ENCODE peak calls at places on chromosome 4, in four cellular contexts. P is HepG2, M is SK-N-SH, N is H1. X is an unnamed sample.

GRCh38 chr4:88818650-88819470 is 121.2 kb upstream of the NAP1L5 start:
- DNase-seq in N (no peak), M (peak; percentile 13), P (peak; percentile 56), X (peak; percentile 15)

GRCh38 chr4:138178566-138178965 is 63.6 kb downstream of the SLC7A11 start:
- DNase-seq in P (no peak), N (no peak), M (no peak), X (no peak)

GRCh38 chr4:3302786-3303444 is 10.1 kb downstream of the RGS12 start:
- DNase-seq in N (no peak), P (no peak), M (no peak), X (no peak)

GRCh38 chr4:114043116-114043515 is 63.7 kb upstream of the ARSJ start:
- DNase-seq in N (no peak), P (no peak), M (no peak), X (no peak)

GRCh38 chr4:151035321-151035720 is 20.2 kb upstream of the LRBA start:
- DNase-seq in N (no peak), P (peak; percentile 41), M (no peak), X (no peak)

GRCh38 chr4:22385615-22386014 is 130.3 kb downstream of the ADGRA3 start:
- DNase-seq in M (no peak), P (no peak), N (no peak), X (no peak)

GRCh38 chr4:168318266-168318895 is at the start of gene DDX60:
- DNase-seq in M (peak; percentile 74), N (peak; percentile 13), P (peak; percentile 10), X (peak; percentile 68)

GRCh38 chr4:174255790-174256189 is 27.7 kb downstream of the FBXO8 start:
- DNase-seq in M (no peak), P (no peak), N (no peak), X (no peak)

GRCh38 chr4:81019016-81019415 is 11.5 kb upstream of the BMP3 start:
- DNase-seq in N (no peak), P (no peak), M (no peak), X (no peak)

GRCh38 chr4:134677209-134677814 is 475.7 kb upstream of the PABPC4L start:
- DNase-seq in P (no peak), N (no peak), M (no peak), X (no peak)

GRCh38 chr4:153488006-153488718 is 22.0 kb downstream of the TMEM131L start:
- DNase-seq in M (no peak), P (no peak), N (no peak), X (peak; percentile 94)

GRCh38 chr4:122346036-122346435 is 32.8 kb upstream of the ADAD1 start:
- DNase-seq in N (no peak), M (no peak), P (no peak), X (no peak)
- TF ChIP-seq TAF1 in N (no peak), M (no peak), P (no peak), X (no peak)

GRCh38 chr4:109091754-109092409 is 210.6 kb downstream of the COL25A1 start:
- DNase-seq in M (no peak), P (no peak), N (no peak), X (no peak)

GRCh38 chr4:109094061-109094460 is 208.4 kb downstream of the COL25A1 start:
- DNase-seq in P (no peak), M (no peak), N (no peak), X (no peak)
- TF ChIP-seq TCF12 in P (no peak), M (no peak), N (no peak), X (no peak)

DNA sequence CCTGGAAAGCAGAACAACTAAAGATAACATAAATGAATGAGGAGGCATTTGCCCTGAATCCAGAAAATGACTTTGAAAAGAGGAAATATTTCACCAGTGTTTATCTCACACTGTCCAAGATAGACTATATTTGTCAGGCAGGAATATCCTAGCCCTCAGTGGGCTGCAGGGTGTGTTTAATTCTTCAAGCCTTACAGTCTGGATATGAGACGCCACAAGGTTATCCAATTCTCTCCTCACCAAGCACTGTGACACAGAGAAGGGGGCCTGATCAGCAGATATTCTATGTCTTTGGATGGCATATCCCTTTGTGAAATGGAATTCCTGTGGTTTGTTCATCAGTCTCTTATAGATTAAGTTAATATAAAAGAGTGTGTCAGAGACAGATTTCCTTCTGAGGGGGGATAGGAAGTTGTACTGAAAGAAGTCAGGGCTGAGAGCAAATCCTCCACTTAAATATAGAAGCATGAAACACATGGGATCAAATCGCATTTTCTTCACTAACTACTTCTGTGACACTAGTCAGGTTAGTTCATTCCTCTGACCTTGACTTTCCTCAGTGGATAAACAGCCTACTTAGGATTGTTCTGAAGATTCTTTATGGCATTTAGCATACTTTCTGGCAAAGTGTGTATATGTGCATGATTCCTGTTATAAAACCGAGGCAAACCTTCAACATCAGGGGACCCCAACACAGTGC is 6.8 kb upstream of the G3BP2 start:
- DNase-seq in N (no peak), P (no peak), M (no peak), X (no peak)
- TF ChIP-seq TAF1 in N (no peak), P (no peak), M (no peak), X (no peak)

GRCh38 chr4:124948976-124949597 is 236.6 kb upstream of the ANKRD50 start:
- DNase-seq in M (no peak), N (no peak), P (no peak), X (no peak)

GRCh38 chr4:124955476-124955875 is 242.9 kb upstream of the ANKRD50 start:
- DNase-seq in P (no peak), N (no peak), M (no peak), X (no peak)

GRCh38 chr4:124952601-124953000 is 240.1 kb upstream of the ANKRD50 start:
- DNase-seq in N (no peak), M (no peak), P (no peak), X (no peak)

GRCh38 chr4:124947622-124948265 is 235.2 kb upstream of the ANKRD50 start:
- DNase-seq in N (no peak), P (no peak), M (no peak), X (no peak)

DNA sequence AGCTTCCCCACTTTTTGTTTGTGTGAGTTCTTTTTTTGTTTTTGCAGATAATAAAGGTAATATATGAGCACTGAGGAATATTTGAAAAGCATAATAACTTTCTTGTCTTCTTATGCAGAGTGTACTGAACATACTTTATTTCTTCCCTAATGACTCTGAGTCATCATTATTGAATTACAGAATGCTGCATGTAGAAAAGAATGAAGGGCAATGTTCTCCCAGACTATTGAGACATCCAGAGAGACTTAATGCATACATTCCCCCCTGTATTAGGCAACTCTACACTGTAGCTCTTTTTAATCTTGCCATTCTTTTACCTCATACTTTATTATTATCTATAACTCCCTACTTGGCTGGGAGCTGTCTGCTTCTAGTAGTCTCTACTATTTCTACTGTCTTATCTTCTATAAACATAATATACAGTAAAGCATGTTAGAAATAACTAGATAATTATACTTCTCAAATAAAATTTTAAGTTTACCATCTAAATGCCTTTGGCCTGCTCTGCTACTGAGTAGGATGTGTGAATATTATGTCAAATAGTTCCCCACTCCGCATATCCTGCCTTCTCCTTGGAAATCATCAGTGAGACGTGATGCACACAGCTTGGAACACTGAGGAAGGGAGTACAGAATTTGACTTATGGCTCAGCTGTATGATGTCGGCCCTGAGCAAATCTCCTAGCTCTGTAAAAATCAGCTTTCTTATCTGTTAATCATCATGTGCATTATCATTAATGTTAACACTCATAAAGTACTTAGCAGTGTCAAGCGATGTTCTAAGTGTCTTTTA is 240.7 kb upstream of the ANKRD50 start:
- DNase-seq in P (no peak), M (no peak), N (no peak), X (no peak)
- TF ChIP-seq TCF12 in P (no peak), M (peak; percentile 52), N (no peak), X (no peak)

DNA sequence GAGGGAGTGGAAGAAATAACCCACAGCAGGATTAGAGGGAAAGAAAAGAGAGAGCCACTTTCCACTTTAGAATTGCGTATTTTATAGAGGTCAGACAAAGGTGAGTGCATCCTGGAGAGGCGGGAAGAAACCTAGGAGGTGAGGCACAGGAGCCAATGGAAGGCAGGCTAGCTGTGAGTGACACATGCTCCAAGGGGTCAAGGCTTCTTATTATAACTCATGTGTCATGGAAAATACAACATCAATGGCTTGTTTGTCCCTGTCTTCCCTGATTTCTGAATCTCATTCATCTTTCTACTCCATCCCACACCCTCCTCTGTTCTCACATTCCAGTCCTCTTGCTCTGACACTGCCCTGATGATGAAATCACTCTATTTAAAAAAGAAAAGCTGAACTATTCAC is 14.4 kb downstream of the ANXA3 start:
- DNase-seq in M (no peak), P (peak; percentile 92), N (no peak), X (no peak)
- TF ChIP-seq TAF1 in M (no peak), P (no peak), N (no peak), X (no peak)

GRCh38 chr4:125781656-125782055 is 466.9 kb downstream of the FAT4 start:
- DNase-seq in P (no peak), M (no peak), N (no peak), X (no peak)
- TF ChIP-seq TCF12 in P (no peak), M (no peak), N (no peak), X (no peak)

GRCh38 chr4:183392377-183392776 is 52.1 kb upstream of the CDKN2AIP start:
- DNase-seq in P (peak; percentile 24), N (no peak), M (no peak), X (no peak)

GRCh38 chr4:183388021-183388420 is 56.4 kb upstream of the CDKN2AIP start:
- DNase-seq in P (no peak), M (no peak), N (no peak), X (no peak)

GRCh38 chr4:183388777-183389176 is 55.7 kb upstream of the CDKN2AIP start:
- DNase-seq in N (no peak), P (no peak), M (no peak), X (no peak)

GRCh38 chr4:183391204-183391603 is 53.2 kb upstream of the CDKN2AIP start:
- DNase-seq in P (peak; percentile 72), N (no peak), M (no peak), X (no peak)

DNA sequence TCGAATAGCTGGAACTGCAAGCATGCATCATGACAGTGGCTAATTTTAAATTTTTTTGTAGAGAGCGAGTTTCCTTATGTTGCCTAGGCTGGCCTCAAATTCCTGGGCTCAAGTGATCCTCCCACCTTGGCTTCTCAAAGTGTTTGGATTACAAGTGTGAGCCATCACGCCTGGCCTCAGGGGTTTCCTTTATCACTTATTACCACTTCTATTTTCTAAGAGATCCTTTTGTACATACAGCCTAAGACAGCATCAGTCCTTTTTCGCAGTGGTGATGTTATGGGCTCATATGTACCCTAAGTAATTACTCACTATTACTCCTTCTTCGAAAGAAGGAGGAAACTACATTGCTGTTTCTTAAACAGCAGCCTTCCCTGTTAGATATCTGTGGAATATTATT is 54.1 kb upstream of the CDKN2AIP start:
- DNase-seq in P (no peak), M (no peak), N (no peak), X (no peak)
- TF ChIP-seq TAF1 in P (no peak), M (no peak), N (no peak), X (no peak)

GRCh38 chr4:15149842-15150592 is 147.7 kb downstream of the CPEB2 start:
- DNase-seq in M (peak; percentile 54), P (peak; percentile 93), N (no peak), X (peak; percentile 19)
- TF ChIP-seq TCF12 in M (peak; percentile 32), P (no peak), N (no peak), X (no peak)